ENCODE peak calls at places on chromosome 22, in ten cellular contexts. K is CD8-positive, alpha-beta memory T cell; D is naive thymus-derived CD4-positive, alpha-beta T cell; P is heart left ventricle; Z is lower lobe of right lung; C is CD8-positive, alpha-beta T cell; J is endothelial cell of umbilical vein; L is fibroblast of lung; R is mesendoderm; S is CD4-positive, CD25-positive, alpha-beta regulatory T cell. V is an unnamed sample. For H3K4me1, the result is how much of the 10 kb centered on the place peaks cover.

GRCh38 chr22:29816539-29816938 is 21.5 kb downstream of the ASCC2 start:
- DNase-seq in K (no peak), D (no peak), P (no peak), Z (no peak), C (no peak), J (no peak), L (no peak), R (no peak), S (no peak), V (no peak)

GRCh38 chr22:50635591-50635990 is 7.6 kb upstream of the ARSA start:
- DNase-seq in K (no peak), D (no peak), P (no peak), Z (no peak), C (no peak), J (no peak), L (no peak), R (no peak), S (no peak), V (no peak)

GRCh38 chr22:37581534-37581933 is 1.6 kb upstream of the LGALS2 start:
- DNase-seq in K (no peak), D (no peak), P (peak), Z (peak), C (no peak), J (no peak), L (no peak), R (no peak), S (no peak), V (no peak)

GRCh38 chr22:36773935-36774334 is 2.0 kb downstream of the IFT27 start:
- DNase-seq in K (no peak), D (no peak), P (no peak), Z (no peak), C (no peak), J (peak), L (peak), R (peak), S (no peak), V (no peak)

GRCh38 chr22:29307658-29308147 is 1.3 kb downstream of the GAS2L1 start:
- DNase-seq in K (no peak), D (no peak), P (no peak), Z (no peak), C (no peak), J (no peak), L (peak), R (no peak), S (no peak), V (no peak)

GRCh38 chr22:38871360-38872171 is 450 bp downstream of the CBX6 start:
- DNase-seq in K (no peak), D (peak), P (no peak), Z (peak), C (no peak), J (no peak), L (no peak), R (peak), S (peak), V (no peak)

GRCh38 chr22:20514658-20515406 is 7.4 kb downstream of the MED15 start:
- DNase-seq in K (no peak), D (no peak), P (no peak), Z (no peak), C (no peak), J (no peak), L (peak), R (no peak), S (no peak), V (no peak)

GRCh38 chr22:40042312-40042711 is 47.6 kb downstream of the FAM83F start:
- DNase-seq in K (no peak), D (no peak), P (no peak), Z (no peak), C (no peak), J (no peak), L (no peak), R (no peak), S (no peak), V (no peak)

GRCh38 chr22:33921576-33922181 is 1.4 kb upstream of the LARGE1 start:
- DNase-seq in K (no peak), D (no peak), P (peak), Z (peak), C (no peak), J (no peak), L (peak), R (peak), S (no peak), V (no peak)

GRCh38 chr22:49664891-49665290 is 162.8 kb downstream of the BRD1 start:
- DNase-seq in K (no peak), D (no peak), P (no peak), Z (peak), C (no peak), J (peak), L (no peak), R (no peak), S (no peak), V (no peak)

GRCh38 chr22:49663823-49664222 is 163.8 kb downstream of the BRD1 start:
- DNase-seq in K (no peak), D (no peak), P (no peak), Z (peak), C (no peak), J (no peak), L (no peak), R (no peak), S (no peak), V (no peak)

GRCh38 chr22:32617271-32617670 is 142.7 kb downstream of the FBXO7 start:
- DNase-seq in K (no peak), D (no peak), P (no peak), Z (no peak), C (no peak), J (no peak), L (peak), R (no peak), S (no peak), V (no peak)

GRCh38 chr22:17436382-17436951 is 67.2 kb downstream of the CECR2 start:
- DNase-seq in K (no peak), D (no peak), P (no peak), Z (no peak), C (no peak), J (no peak), L (peak), R (no peak), S (no peak), V (no peak)

GRCh38 chr22:17443413-17444203 is 74.3 kb downstream of the CECR2 start:
- DNase-seq in K (no peak), D (no peak), P (no peak), Z (no peak), C (no peak), J (no peak), L (no peak), R (peak), S (no peak), V (no peak)

GRCh38 chr22:17444204-17444504 is 74.9 kb downstream of the CECR2 start:
- DNase-seq in K (no peak), D (no peak), P (no peak), Z (no peak), C (no peak), J (no peak), L (no peak), R (no peak), S (no peak), V (no peak)

GRCh38 chr22:17436981-17437410 is 67.7 kb downstream of the CECR2 start:
- DNase-seq in K (no peak), D (no peak), P (no peak), Z (no peak), C (no peak), J (no peak), L (no peak), R (peak), S (no peak), V (no peak)

DNA sequence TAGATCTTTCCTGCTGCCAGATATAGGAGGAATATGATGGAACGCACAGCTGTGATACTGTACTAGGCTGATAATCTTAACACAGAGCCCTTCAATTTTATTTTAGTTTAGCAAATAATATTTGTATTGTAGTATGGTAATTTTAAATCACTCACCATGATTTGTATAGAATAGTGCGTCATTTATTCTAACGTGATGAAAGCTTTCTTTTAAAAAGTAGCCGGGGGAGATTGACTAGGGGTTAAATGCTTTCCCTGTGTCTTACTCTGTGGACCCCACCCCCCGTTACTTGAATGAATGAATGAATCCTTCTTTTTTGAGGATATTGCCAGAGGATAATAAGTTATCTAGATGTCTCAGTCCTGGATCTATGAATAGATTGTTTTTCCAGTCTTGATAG is 72.1 kb downstream of the CECR2 start:
- DNase-seq in K (no peak), D (no peak), P (no peak), Z (no peak), C (no peak), J (no peak), L (no peak), R (no peak), S (no peak), V (no peak)
- H3K4me1 ChIP-seq in K (under half), D (under half), P (under half), Z (under half), C (under half), J (under half), L (under half), R (under half), S (under half), V (under half)

GRCh38 chr22:21695432-21696085 is 29.7 kb downstream of the PPIL2 start:
- DNase-seq in K (no peak), D (no peak), P (no peak), Z (no peak), C (no peak), J (no peak), L (no peak), R (no peak), S (no peak), V (no peak)
- H3K4me3 ChIP-seq in K (no peak), D (no peak), P (no peak), Z (no peak), C (no peak), J (no peak), L (no peak), R (no peak), S (no peak), V (no peak)

DNA sequence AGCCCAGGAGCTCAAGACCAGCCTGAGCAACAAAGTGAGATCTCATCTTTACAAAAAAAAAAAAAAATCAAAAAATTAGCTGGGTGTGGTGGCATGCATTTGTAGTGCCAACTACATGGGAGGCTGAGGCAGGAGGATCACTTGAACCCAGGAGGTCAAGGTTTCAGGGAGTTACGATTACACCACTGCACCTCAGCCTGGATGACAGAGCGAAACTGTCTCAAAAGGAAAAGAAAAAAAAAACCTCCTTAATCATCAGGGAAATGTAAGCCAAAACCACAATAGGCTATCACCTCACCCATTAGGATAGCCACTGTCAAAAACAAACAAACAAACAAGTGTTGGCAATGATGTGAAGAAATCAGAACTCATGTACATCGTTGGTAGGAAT is 13.4 kb downstream of the DGCR2 start:
- DNase-seq in K (no peak), D (no peak), P (no peak), Z (no peak), C (no peak), J (no peak), L (no peak), R (no peak), S (no peak), V (no peak)
- H3K4me1 ChIP-seq in K (half or more), D (under half), P (under half), Z (half or more), C (half or more), J (under half), L (under half), R (under half), S (half or more), V (under half)

GRCh38 chr22:43862882-43863202 is 529 bp upstream of the SULT4A1 start:
- DNase-seq in K (no peak), D (no peak), P (no peak), Z (no peak), C (no peak), J (no peak), L (no peak), R (no peak), S (no peak), V (no peak)

GRCh38 chr22:43861529-43861928 is 784 bp downstream of the SULT4A1 start:
- DNase-seq in K (no peak), D (no peak), P (no peak), Z (no peak), C (no peak), J (no peak), L (peak), R (peak), S (no peak), V (no peak)

GRCh38 chr22:43860126-43860525 is 2.2 kb downstream of the SULT4A1 start:
- DNase-seq in K (no peak), D (no peak), P (no peak), Z (no peak), C (no peak), J (no peak), L (no peak), R (no peak), S (no peak), V (no peak)

GRCh38 chr22:43860831-43861230 is 1.5 kb downstream of the SULT4A1 start:
- DNase-seq in K (no peak), D (no peak), P (no peak), Z (no peak), C (no peak), J (no peak), L (no peak), R (peak), S (no peak), V (no peak)

GRCh38 chr22:43862074-43862881 is at the start of gene SULT4A1:
- DNase-seq in K (no peak), D (no peak), P (no peak), Z (no peak), C (no peak), J (no peak), L (peak), R (peak), S (no peak), V (no peak)
- H3K4me3 ChIP-seq in K (no peak), D (no peak), P (peak), Z (no peak), C (no peak), J (no peak), L (no peak), R (peak), S (no peak), V (no peak)

GRCh38 chr22:41380993-41381328 is 781 bp upstream of the TEF start:
- DNase-seq in K (no peak), D (no peak), P (peak), Z (peak), C (no peak), J (peak), L (peak), R (no peak), S (no peak), V (no peak)
- H3K4me1 ChIP-seq in K (under half), D (under half), P (under half), Z (under half), C (under half), J (under half), L (under half), R (under half), S (under half), V (half or more)

DNA sequence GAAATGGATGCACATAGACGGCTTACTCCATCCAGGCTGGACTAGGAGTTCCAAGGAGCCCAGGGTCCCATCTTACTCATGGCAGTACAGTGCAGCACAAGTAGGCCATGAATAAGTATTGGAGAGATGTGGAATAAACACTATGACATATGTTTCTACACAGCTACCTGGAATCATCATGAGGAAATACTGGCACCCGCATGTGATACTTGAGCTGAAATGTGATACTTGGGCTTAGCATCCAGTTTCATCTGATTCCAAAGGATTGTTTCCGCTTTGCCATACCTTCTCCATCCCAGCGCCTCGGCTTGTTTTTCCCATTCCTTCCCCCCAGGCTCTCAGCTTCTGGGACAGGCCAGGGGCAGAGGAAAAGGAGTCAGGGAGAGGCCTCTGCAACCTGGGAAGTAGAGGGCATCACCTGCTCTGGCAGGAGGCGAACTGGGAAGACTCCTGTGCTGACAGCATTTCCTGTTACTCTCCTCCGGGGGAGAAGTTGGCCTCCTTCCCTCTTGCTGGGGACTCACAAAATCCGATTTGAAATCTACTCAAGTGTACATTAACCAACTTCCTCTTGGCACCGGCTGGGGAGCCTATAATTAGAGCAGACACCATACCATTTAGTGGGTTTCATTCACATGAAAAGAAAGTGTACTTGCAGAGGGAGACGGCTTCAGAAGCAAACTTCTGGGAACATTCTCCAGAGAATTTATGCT is 187.8 kb downstream of the MIAT start:
- DNase-seq in K (no peak), D (no peak), P (no peak), Z (no peak), C (no peak), J (peak), L (peak), R (no peak), S (no peak), V (no peak)
- H3K4me3 ChIP-seq in K (no peak), D (no peak), P (no peak), Z (no peak), C (no peak), J (no peak), L (no peak), R (no peak), S (no peak), V (no peak)

DNA sequence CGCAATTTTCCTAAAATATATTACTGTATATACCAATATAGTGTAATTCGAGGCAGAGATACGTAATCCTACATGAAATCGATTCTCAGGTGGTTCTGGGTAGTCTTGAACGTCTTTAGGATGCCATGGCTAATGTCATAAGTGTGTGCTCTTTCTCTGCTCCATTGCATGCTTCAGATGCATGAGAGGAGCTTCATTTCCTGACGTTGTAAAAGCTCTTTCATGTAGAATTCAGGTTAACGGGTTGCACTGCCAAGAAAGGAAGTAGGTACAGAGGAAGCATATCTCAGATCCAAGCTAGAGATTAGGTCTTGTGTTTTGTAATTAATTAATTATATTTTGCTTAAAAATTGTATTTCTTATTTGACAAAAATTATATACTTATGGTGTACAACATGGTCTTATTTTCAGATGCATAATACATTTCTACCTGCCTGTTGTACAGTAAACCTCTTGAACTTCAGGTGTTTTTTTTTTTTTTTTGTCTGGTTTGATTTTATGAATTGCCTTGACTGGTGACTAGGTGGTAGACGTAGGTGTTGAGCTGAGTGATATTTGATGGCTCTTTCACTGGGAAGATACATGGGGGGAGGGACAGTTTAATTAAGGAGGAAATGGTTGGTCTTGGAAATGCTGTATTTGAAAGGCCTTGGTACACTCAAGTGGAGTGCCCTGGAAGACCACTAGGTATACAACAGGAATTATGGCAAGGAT is 9.3 kb downstream of the NUP50 start:
- DNase-seq in K (peak), D (peak), P (no peak), Z (no peak), C (no peak), J (no peak), L (no peak), R (no peak), S (no peak), V (no peak)
- H3K4me1 ChIP-seq in K (half or more), D (under half), P (under half), Z (under half), C (half or more), J (under half), L (under half), R (under half), S (half or more), V (under half)

GRCh38 chr22:42959472-42960145 is 55.3 kb downstream of the PACSIN2 start:
- DNase-seq in K (no peak), D (no peak), P (peak), Z (no peak), C (no peak), J (peak), L (peak), R (peak), S (no peak), V (no peak)
- H3K4me3 ChIP-seq in K (no peak), D (no peak), P (peak), Z (peak), C (no peak), J (no peak), L (no peak), R (no peak), S (no peak), V (no peak)

DNA sequence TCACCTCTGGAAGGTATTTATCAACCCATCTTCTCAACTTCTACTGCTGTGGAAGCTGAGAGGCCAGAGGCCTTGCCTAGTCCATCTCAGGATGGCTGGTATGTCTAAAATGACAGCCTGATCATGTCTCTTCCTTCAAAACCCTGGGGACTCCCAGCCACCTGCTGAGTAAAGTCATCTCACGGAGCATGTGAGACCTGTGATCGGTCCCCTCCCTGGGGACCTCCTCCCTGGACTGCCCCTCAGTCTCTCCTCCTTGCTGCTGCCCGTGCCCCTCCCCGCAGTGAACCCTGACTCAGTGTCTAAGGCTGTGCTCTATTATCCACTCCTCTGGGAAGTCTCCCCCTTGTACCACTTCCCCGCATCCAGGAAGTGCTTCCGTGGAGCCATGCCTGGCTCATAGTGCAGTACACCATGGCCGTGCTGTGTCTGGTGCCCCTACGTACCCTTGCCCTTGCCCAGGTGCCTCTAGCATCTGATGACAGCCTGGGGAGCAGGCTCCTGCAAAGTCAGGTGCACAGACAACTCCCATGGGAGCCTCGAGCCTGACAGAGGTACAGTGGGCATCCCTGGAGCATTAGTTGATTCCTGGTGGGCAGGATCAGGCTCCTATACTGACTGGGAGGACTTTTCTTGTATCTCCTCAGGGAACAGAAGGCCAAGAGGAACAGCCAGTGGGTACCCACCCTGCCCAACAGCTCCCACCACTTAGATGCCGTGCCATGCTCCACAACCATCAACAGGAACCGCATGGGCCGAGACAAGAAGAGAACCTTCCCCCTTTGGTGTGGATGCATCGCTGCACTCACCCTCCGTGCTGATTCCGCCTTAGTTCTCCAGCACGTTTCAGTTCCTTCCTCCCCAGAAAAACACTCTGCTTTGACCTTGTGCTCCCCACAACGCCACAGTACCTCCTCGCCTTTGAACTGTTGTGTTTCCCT is 13.8 kb downstream of the SMARCB1 start:
- DNase-seq in K (no peak), D (no peak), P (no peak), Z (peak), C (no peak), J (no peak), L (no peak), R (no peak), S (no peak), V (no peak)
- H3K4me1 ChIP-seq in K (under half), D (under half), P (under half), Z (under half), C (under half), J (under half), L (under half), R (under half), S (under half), V (under half)

GRCh38 chr22:48489551-48490512 is 1337.8 kb downstream of the BRD1 start:
- DNase-seq in K (no peak), D (no peak), P (no peak), Z (no peak), C (no peak), J (no peak), L (peak), R (peak), S (no peak), V (no peak)
- H3K4me3 ChIP-seq in K (no peak), D (no peak), P (peak), Z (peak), C (no peak), J (no peak), L (no peak), R (peak), S (no peak), V (peak)

V was measured in esophagus squamous epithelium.